ENCODE peak calls at places on chromosome 15, in seven cellular contexts. I, E, O, K, R, X and B are unnamed samples.

GRCh38 chr15:69757186-69757585 is 304.6 kb downstream of the RPLP1 start:
- DNase-seq in I (no peak), E (no peak), O (no peak), K (peak), R (no peak), X (no peak), B (no peak)

GRCh38 chr15:33600161-33600560 is 289.4 kb downstream of the RYR3 start:
- DNase-seq in I (no peak), E (no peak), O (no peak), K (no peak), R (no peak), X (no peak), B (no peak)

GRCh38 chr15:33330931-33331330 is 20.2 kb downstream of the RYR3 start:
- DNase-seq in I (no peak), E (no peak), O (no peak), K (no peak), R (no peak), X (no peak), B (no peak)

GRCh38 chr15:66698318-66698961 is 3.6 kb upstream of the SMAD6 start:
- DNase-seq in I (peak), E (peak), O (peak), K (peak), R (peak), X (no peak), B (peak)

GRCh38 chr15:82093774-82094211 is 48.0 kb upstream of the MEX3B start:
- DNase-seq in I (peak), E (peak), O (no peak), K (no peak), R (peak), X (no peak), B (peak)

GRCh38 chr15:53072077-53072476 is 281.9 kb upstream of the ONECUT1 start:
- DNase-seq in I (peak), E (peak), O (no peak), K (peak), R (peak), X (no peak), B (peak)

GRCh38 chr15:82110144-82110543 is 64.3 kb upstream of the MEX3B start:
- DNase-seq in I (no peak), E (no peak), O (no peak), K (no peak), R (no peak), X (no peak), B (no peak)

GRCh38 chr15:89363770-89364169 is 29.1 kb upstream of the POLG start:
- DNase-seq in I (no peak), E (no peak), O (no peak), K (no peak), R (no peak), X (no peak), B (no peak)

GRCh38 chr15:47961401-47962090 is 159.2 kb upstream of the SLC24A5 start:
- DNase-seq in I (no peak), E (no peak), O (no peak), K (no peak), R (no peak), X (no peak), B (no peak)

GRCh38 chr15:100759698-100760356 is 119.8 kb upstream of the ALDH1A3 start:
- DNase-seq in I (peak), E (peak), O (no peak), K (no peak), R (peak), X (no peak), B (peak)

GRCh38 chr15:65066635-65067333 is 1.0 kb downstream of the RASL12 start:
- DNase-seq in I (no peak), E (no peak), O (peak), K (no peak), R (no peak), X (no peak), B (no peak)

GRCh38 chr15:52559022-52559421 is 9.8 kb downstream of the ARPP19 start:
- DNase-seq in I (no peak), E (no peak), O (no peak), K (no peak), R (no peak), X (no peak), B (no peak)

GRCh38 chr15:90388462-90389182 is 580 bp downstream of the IQGAP1 start:
- DNase-seq in I (peak), E (peak), O (peak), K (peak), R (peak), X (peak), B (peak)

GRCh38 chr15:96321422-96322391 is 8.8 kb upstream of the NR2F2 start:
- DNase-seq in I (peak), E (no peak), O (no peak), K (no peak), R (peak), X (no peak), B (peak)

GRCh38 chr15:73265536-73266153 is 103.1 kb downstream of the HCN4 start:
- DNase-seq in I (no peak), E (peak), O (no peak), K (peak), R (peak), X (peak), B (peak)

GRCh38 chr15:99151156-99151555 is 46.3 kb downstream of the SYNM start:
- DNase-seq in I (no peak), E (no peak), O (no peak), K (no peak), R (no peak), X (no peak), B (no peak)

GRCh38 chr15:95603802-95604201 is 726.7 kb upstream of the NR2F2 start:
- DNase-seq in I (peak), E (no peak), O (no peak), K (no peak), R (no peak), X (no peak), B (no peak)

GRCh38 chr15:36753173-36753572 is 173.7 kb downstream of the CDIN1 start:
- DNase-seq in I (no peak), E (no peak), O (no peak), K (no peak), R (no peak), X (no peak), B (peak)

GRCh38 chr15:51907136-51907862 is 64.3 kb downstream of the LEO1 start:
- DNase-seq in I (no peak), E (peak), O (no peak), K (no peak), R (peak), X (no peak), B (peak)

GRCh38 chr15:56243117-56243773 is 434 bp downstream of the RFX7 start:
- DNase-seq in I (no peak), E (peak), O (peak), K (peak), R (no peak), X (peak), B (peak)

GRCh38 chr15:40908095-40908494 is 13.8 kb downstream of the VPS18 start:
- DNase-seq in I (no peak), E (no peak), O (no peak), K (no peak), R (no peak), X (no peak), B (no peak)

DNA sequence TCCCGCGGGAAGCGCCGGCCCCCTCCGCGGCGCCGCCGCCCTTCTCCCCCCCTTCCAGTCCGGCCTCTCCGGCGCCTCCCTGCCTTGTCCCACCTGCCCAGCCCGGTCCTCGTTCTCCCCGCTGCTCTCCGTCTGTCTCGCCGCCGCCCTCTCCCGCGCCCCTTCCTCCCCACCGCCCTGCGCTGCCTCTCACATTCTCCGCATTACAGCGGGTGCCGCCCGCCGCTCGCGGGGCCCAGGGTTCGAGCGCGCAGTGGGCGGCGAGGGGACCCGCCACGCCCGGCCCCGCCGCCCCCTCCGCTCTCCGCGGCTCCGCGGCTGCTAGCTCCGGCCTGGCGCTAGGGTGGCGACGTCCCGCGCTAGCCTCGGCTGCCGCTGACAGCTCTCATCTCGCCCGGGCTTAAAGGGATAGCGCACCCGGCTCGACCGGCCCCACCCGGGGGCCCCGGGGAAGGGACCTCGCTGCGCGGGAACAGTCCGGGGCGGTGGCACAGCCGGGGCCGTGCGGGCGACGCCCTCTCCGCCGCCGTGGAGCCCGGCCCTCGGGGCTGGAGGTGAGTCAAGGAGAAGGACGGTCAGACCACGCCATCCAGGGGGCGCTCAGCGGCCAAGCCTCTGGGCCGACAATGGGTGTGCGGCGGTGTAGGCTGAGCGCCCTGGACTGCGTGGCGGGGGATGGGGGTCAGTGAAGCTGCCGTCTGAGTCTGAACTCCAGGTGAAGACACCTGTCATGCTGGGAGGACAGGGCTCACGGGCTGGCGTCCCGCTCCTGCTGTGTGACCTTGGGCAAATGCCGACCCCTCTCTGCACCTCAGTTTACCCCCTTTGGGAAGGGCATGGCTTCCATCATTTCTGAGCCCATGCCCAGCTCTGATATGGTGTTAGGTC is 187.4 kb upstream of the LINGO1 start:
- DNase-seq in I (no peak), E (peak), O (no peak), K (no peak), R (no peak), X (no peak), B (no peak)
- H3K4me3 ChIP-seq in I (no peak), E (peak), O (peak), K (no peak), R (no peak), X (no peak), B (no peak)

GRCh38 chr15:80998252-80998651 is 2.5 kb upstream of the TLNRD1 start:
- DNase-seq in I (no peak), E (no peak), O (no peak), K (peak), R (no peak), X (no peak), B (no peak)

GRCh38 chr15:81000144-81000625 is 538 bp upstream of the TLNRD1 start:
- DNase-seq in I (no peak), E (peak), O (no peak), K (no peak), R (no peak), X (no peak), B (no peak)

GRCh38 chr15:81000626-81001179 is at the start of gene TLNRD1:
- DNase-seq in I (peak), E (peak), O (peak), K (peak), R (peak), X (peak), B (peak)

GRCh38 chr15:81001180-81002003 is 669 bp downstream of the TLNRD1 start:
- DNase-seq in I (peak), E (peak), O (peak), K (peak), R (no peak), X (peak), B (peak)

DNA sequence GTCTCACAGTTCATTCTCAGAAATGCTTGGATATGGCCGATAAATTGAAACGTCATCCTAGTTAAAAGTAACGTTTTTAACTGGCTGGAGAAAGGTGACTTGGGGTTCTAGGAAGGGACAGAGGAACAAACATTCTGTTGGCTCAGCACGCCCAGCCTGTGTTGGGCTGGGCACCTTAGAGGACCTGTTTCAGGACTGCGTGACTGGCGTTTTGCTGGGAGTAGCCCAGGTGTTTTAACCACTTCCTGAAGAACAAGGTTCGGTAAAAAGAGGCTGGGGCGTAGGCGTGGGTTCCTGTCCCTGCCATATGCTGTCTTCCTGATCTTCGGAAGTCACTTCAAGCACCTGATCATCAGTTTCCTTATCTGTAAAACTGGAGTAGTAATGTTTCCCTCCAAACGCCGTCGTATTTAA is 1.1 kb upstream of the TLNRD1 start:
- DNase-seq in I (no peak), E (no peak), O (no peak), K (no peak), R (no peak), X (peak), B (no peak)
- H3K4me3 ChIP-seq in I (peak), E (peak), O (peak), K (peak), R (peak), X (peak), B (no peak)

GRCh38 chr15:26242565-26242964 is 379.4 kb upstream of the ATP10A start:
- DNase-seq in I (no peak), E (no peak), O (no peak), K (no peak), R (no peak), X (no peak), B (no peak)
- H3K4me3 ChIP-seq in I (no peak), E (no peak), O (no peak), K (no peak), R (no peak), X (no peak), B (no peak)

DNA sequence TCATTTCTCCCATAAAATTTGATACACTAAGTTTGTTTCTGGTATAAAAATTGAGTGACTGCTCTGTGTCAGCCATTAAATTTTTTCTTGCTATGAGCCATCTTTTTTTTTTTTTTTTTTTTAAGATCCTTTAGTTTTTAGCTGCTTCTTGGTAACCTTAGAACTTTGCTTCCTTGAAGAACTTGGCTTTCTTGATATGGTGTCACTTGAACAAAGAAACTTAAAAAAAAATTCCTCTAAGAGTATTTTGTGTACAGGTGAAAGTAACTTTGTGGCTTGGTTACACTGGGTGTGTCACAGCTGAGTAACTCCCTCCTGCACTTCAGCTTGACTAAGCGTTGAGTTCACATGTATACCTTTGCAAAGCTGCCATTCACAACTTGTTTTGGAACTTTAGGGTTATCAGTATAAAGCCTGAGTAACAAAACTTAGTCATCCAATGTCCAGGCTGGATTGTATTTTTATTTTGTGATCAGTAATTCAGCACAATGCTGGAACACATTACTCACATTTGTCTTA is 6.5 kb downstream of the CHD2 start:
- DNase-seq in I (no peak), E (peak), O (no peak), K (no peak), R (peak), X (peak), B (peak)
- H3K4me3 ChIP-seq in I (no peak), E (peak), O (peak), K (no peak), R (no peak), X (peak), B (no peak)

DNA sequence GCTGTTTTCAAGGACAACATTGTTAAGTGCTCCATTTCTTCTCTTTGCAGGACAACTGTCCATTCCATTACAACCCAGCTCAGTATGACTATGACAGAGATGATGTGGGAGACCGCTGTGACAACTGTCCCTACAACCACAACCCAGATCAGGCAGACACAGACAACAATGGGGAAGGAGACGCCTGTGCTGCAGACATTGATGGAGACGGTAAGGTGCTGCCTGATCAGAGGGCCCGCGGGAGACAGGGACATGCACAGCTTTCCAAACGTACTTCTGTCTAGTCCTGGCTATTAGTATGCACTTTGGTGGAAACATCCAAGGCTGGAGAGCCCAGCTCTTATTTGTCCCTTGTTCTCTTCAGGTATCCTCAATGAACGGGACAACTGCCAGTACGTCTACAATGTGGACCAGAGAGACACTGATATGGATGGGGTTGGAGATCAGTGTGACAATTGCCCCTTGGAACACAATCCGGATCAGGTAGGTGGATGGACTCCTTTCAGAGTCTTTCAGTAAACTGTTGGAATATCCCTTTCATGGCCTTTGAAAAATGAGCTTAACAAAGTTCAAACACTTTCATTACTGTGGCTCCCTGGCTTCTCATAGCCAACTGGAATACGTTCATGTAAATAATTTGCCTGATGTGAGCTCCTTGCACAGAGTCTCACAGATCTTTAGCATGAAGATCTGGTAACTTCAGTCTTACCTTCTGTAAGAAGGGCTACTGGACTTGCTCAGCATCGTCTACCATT is 10.4 kb downstream of the THBS1 start:
- DNase-seq in I (peak), E (no peak), O (no peak), K (no peak), R (no peak), X (no peak), B (peak)
- H3K4me3 ChIP-seq in I (peak), E (no peak), O (no peak), K (no peak), R (no peak), X (no peak), B (no peak)

GRCh38 chr15:58724471-58724870 is 25.0 kb downstream of the ADAM10 start:
- DNase-seq in I (no peak), E (no peak), O (no peak), K (peak), R (peak), X (no peak), B (peak)
- H3K4me3 ChIP-seq in I (no peak), E (no peak), O (no peak), K (no peak), R (no peak), X (no peak), B (no peak)

DNA sequence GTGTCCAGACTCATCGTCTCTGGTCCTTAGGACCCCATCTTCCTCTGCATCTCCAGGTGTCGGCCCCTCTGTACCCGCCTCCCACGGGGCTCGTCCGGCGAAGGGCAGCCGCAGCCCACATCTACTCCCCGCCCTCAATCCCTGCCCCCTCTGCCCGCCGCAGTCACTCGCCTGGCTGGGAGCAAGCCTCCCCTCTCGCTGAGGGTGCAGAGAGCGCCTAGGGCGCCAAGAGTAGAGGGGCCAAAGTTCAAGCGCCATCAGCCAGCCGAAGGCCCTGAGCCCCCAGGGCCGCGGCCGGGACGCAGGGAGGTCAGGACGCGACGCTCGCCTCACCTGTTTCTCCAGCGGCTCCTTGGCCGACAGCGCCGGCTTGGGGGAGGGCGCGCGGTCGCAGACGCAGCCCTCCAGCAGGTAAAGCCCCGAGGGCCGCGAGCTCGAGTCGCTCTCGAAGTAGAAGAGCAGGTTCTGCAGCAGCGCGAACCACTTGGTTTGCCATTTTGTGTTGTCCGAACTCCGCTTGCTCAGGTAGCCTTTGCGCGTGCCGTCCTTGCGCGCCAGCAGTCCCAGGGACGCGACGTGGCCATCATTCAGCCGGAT is 592 bp downstream of the RASGRF1 start:
- DNase-seq in I (no peak), E (peak), O (no peak), K (no peak), R (no peak), X (no peak), B (no peak)
- H3K4me3 ChIP-seq in I (no peak), E (peak), O (peak), K (no peak), R (no peak), X (no peak), B (no peak)

GRCh38 chr15:59104912-59105732 is at the start of gene CCNB2:
- DNase-seq in I (peak), E (peak), O (peak), K (peak), R (peak), X (peak), B (peak)

GRCh38 chr15:59111267-59111666 is 6.3 kb downstream of the CCNB2 start:
- DNase-seq in I (no peak), E (no peak), O (no peak), K (no peak), R (no peak), X (no peak), B (no peak)

GRCh38 chr15:59104602-59104911 is 389 bp upstream of the CCNB2 start:
- DNase-seq in I (no peak), E (no peak), O (no peak), K (no peak), R (no peak), X (no peak), B (no peak)

DNA sequence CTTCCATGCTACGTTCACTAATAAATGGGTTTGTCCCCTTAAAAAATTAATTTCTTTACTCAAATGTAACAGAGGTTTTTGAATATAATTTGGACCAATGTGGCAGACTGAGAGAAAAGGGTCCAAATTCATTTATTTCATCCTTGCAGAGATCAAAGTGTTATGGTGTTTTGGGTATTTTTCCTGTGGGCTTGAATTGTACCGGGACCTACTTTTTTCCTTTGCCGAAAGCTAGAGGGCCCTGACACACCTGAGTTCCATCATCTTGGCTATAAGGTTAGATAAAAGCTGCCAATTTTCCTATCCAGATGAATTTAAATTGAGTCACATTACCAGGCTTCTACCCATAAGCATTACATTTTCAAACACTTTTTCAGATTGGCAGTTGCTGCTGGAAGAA is 893 bp downstream of the CCNB2 start:
- DNase-seq in I (no peak), E (peak), O (no peak), K (peak), R (no peak), X (no peak), B (no peak)
- H3K4me3 ChIP-seq in I (peak), E (peak), O (peak), K (peak), R (peak), X (peak), B (peak)